ENCODE peak calls at places on chromosomes 4 and X, in six cellular contexts. K is astrocyte of the spinal cord, X is GM12865, T is psoas muscle, Q is mucosa of descending colon, B is tibial nerve. F is an unnamed sample.

GRCh38 chr4:136634121-136634520 is 898.2 kb downstream of the PCDH18 start:
- DNase-seq in T (no peak), X (no peak), K (no peak), Q (no peak), B (no peak), F (no peak)

GRCh38 chrX:149570668-149571067 is 16.6 kb downstream of the MAGEA9B start:
- DNase-seq in X (no peak), T (no peak), B (no peak), K (peak), Q (no peak), F (peak)

GRCh38 chrX:112840382-112841113 is at the start of gene AMOT:
- DNase-seq in Q (peak), K (peak), B (peak), T (peak), X (peak), F (peak)

GRCh38 chrX:108312938-108313337 is 125.3 kb downstream of the COL4A6 start:
- DNase-seq in T (peak), X (no peak), B (no peak), K (peak), Q (no peak), F (peak)

GRCh38 chr4:98745372-98745771 is 87.0 kb upstream of the TSPAN5 start:
- DNase-seq in B (no peak), T (no peak), X (peak), Q (no peak), K (no peak), F (peak)

GRCh38 chr4:128698386-128698785 is 111.1 kb upstream of the JADE1 start:
- DNase-seq in X (no peak), T (no peak), B (no peak), Q (no peak), K (no peak), F (no peak)

GRCh38 chrX:30900227-30900626 is 11.2 kb upstream of the TAB3 start:
- DNase-seq in K (no peak), T (no peak), B (no peak), X (no peak), Q (no peak), F (peak)

GRCh38 chr4:182483685-182484084 is 240.5 kb downstream of the TENM3 start:
- DNase-seq in K (no peak), X (no peak), T (no peak), B (no peak), Q (no peak), F (no peak)

GRCh38 chrX:30039768-30040167 is 175.6 kb upstream of the MAGEB2 start:
- DNase-seq in T (no peak), X (no peak), K (peak), B (no peak), Q (no peak), F (peak)

GRCh38 chr4:139761461-139761860 is 95.8 kb downstream of the MGST2 start:
- DNase-seq in X (peak), K (no peak), B (no peak), T (no peak), Q (no peak), F (no peak)

GRCh38 chrX:37818031-37818430 is 29.3 kb downstream of the DYNLT3 start:
- DNase-seq in T (no peak), B (no peak), K (no peak), Q (no peak), X (peak), F (no peak)

GRCh38 chr4:119517361-119518229 is 111.0 kb downstream of the PDE5A start:
- DNase-seq in T (no peak), K (no peak), X (no peak), Q (no peak), B (no peak), F (peak)

GRCh38 chr4:178415925-178416324 is 973.7 kb upstream of the AGA start:
- DNase-seq in X (no peak), Q (no peak), B (no peak), T (no peak), K (no peak), F (no peak)

GRCh38 chr4:149910604-149911367 is 95.1 kb upstream of the IQCM start:
- DNase-seq in Q (no peak), T (no peak), B (no peak), X (no peak), K (no peak), F (no peak)

GRCh38 chrX:106481341-106481740 is 130.4 kb upstream of the RADX start:
- DNase-seq in B (no peak), T (no peak), X (peak), K (peak), Q (no peak), F (peak)

GRCh38 chrX:37746268-37746931 is 33.5 kb upstream of the CYBB start:
- DNase-seq in X (peak), B (no peak), Q (no peak), K (peak), T (no peak), F (no peak)

GRCh38 chrX:12447448-12448154 is 309.3 kb downstream of the FRMPD4 start:
- DNase-seq in B (no peak), T (no peak), K (peak), X (no peak), Q (no peak), F (peak)

GRCh38 chr4:118180776-118181175 is 146.5 kb downstream of the NDST3 start:
- DNase-seq in T (no peak), K (peak), B (no peak), X (no peak), Q (no peak), F (peak)

GRCh38 chrX:65687367-65687766 is 19.9 kb downstream of the MSN start:
- DNase-seq in Q (no peak), K (no peak), X (no peak), T (no peak), B (no peak), F (no peak)

GRCh38 chr4:78902313-78902712 is 36.9 kb downstream of the PAQR3 start:
- DNase-seq in Q (no peak), K (no peak), B (no peak), X (no peak), T (no peak), F (no peak)

GRCh38 chrX:103913356-103914020 is 48.9 kb upstream of the TMSB15B start:
- DNase-seq in K (peak), X (no peak), B (no peak), T (no peak), Q (no peak), F (no peak)

GRCh38 chr4:2260336-2261109 is 1.4 kb downstream of the MXD4 start:
- DNase-seq in Q (peak), T (peak), X (no peak), K (no peak), B (peak), F (no peak)

GRCh38 chr4:184907216-184907615 is 81.4 kb upstream of the ACSL1 start:
- DNase-seq in X (peak), B (no peak), T (no peak), Q (no peak), K (no peak), F (peak)

GRCh38 chr4:137467537-137467936 is 64.8 kb downstream of the PCDH18 start:
- DNase-seq in X (no peak), B (no peak), T (no peak), K (peak), Q (no peak), F (no peak)

GRCh38 chrX:100410083-100410590 is at the start of gene PCDH19:
- DNase-seq in X (peak), Q (no peak), B (peak), T (peak), K (peak), F (peak)

GRCh38 chrX:49278081-49278480 is 8.5 kb downstream of the PPP1R3F start:
- DNase-seq in K (no peak), Q (no peak), T (no peak), X (no peak), B (no peak), F (no peak)

GRCh38 chrX:275476-275966 is 5.7 kb upstream of the PLCXD1 start:
- DNase-seq in K (no peak), B (no peak), Q (peak), T (no peak), X (no peak), F (no peak)

GRCh38 chr4:123628288-123628687 is 231.7 kb downstream of the SPRY1 start:
- DNase-seq in T (no peak), B (no peak), Q (no peak), X (no peak), K (no peak), F (no peak)

GRCh38 chr4:186104114-186104894 is at the start of gene FAM149A:
- DNase-seq in Q (peak), X (peak), T (peak), K (no peak), B (no peak), F (no peak)

GRCh38 chr4:13322681-13323101 is 161.4 kb downstream of the RAB28 start:
- DNase-seq in T (no peak), Q (no peak), B (no peak), K (peak), X (no peak), F (peak)

GRCh38 chrX:21487832-21488231 is 113.6 kb downstream of the CNKSR2 start:
- DNase-seq in X (no peak), T (no peak), K (peak), B (no peak), Q (no peak), F (no peak)

GRCh38 chrX:7372843-7373525 is 225.0 kb upstream of the PUDP start:
- DNase-seq in B (no peak), T (no peak), X (no peak), K (peak), Q (no peak), F (peak)

GRCh38 chr4:52259978-52260377 is 208.9 kb downstream of the SPATA18 start:
- DNase-seq in B (no peak), K (no peak), X (no peak), T (no peak), Q (no peak), F (no peak)

GRCh38 chrX:79082886-79083285 is 61.6 kb upstream of the GPR174 start:
- DNase-seq in K (no peak), B (no peak), X (no peak), T (no peak), Q (no peak), F (no peak)
- H3K4me3 ChIP-seq in K (no peak), B (no peak), X (no peak), T (no peak), Q (no peak), F (no peak)

GRCh38 chr4:8689741-8690140 is 97.2 kb downstream of the CPZ start:
- DNase-seq in B (peak), X (no peak), Q (no peak), T (no peak), K (no peak), F (no peak)

GRCh38 chr4:8687083-8687482 is 94.5 kb downstream of the CPZ start:
- DNase-seq in B (no peak), Q (no peak), X (no peak), T (no peak), K (no peak), F (no peak)

GRCh38 chr4:8688908-8689445 is 96.4 kb downstream of the CPZ start:
- DNase-seq in B (peak), T (no peak), K (no peak), X (no peak), Q (no peak), F (no peak)

GRCh38 chr4:8690216-8690786 is 97.7 kb downstream of the CPZ start:
- DNase-seq in T (no peak), Q (no peak), X (no peak), K (no peak), B (no peak), F (no peak)

DNA sequence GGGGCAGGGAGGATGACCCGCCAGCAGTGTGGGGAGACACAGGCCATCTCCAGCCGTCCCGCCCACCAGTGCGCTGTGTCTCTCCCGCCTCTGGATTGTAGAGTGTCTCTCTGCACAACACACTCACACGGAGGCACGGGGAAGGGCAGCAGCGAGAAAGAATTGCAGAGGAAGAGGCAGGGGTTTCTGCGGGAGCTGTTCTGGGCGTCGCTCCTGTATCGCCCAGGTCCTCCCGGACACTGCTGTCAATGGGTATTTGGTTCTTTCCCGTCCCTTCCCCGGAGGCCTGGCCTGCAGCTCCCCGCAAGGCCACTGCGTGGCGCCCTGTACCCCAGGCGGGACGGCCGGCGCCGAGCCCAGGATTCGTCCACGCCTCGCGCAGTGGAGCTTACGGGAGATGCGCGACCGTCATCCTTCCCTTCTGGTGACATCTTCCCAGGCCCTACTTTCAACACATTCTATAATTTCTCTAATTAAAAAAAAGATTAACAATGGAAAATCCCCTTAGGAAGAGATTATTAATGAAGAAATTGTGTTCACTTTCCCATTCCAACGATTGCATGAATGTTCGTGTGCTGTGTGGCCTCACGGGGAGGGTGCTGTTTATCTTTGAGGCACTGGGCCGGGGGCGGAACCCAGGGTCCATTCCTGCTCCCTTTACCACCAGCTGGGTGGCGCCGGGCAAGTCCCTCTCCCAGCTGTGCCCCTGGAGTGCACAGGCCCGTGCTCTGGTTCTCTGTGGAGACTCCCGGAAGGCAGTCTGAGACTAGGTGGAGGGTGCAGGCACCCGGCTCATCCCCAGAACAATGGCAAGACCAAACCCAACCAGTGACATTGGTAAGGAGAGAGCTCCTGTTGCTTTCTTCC is 95.7 kb downstream of the CPZ start:
- DNase-seq in T (no peak), K (no peak), B (peak), X (no peak), Q (no peak), F (no peak)
- TF ChIP-seq CTCF in T (peak), K (peak), B (no peak), X (peak), Q (peak), F (peak)

DNA sequence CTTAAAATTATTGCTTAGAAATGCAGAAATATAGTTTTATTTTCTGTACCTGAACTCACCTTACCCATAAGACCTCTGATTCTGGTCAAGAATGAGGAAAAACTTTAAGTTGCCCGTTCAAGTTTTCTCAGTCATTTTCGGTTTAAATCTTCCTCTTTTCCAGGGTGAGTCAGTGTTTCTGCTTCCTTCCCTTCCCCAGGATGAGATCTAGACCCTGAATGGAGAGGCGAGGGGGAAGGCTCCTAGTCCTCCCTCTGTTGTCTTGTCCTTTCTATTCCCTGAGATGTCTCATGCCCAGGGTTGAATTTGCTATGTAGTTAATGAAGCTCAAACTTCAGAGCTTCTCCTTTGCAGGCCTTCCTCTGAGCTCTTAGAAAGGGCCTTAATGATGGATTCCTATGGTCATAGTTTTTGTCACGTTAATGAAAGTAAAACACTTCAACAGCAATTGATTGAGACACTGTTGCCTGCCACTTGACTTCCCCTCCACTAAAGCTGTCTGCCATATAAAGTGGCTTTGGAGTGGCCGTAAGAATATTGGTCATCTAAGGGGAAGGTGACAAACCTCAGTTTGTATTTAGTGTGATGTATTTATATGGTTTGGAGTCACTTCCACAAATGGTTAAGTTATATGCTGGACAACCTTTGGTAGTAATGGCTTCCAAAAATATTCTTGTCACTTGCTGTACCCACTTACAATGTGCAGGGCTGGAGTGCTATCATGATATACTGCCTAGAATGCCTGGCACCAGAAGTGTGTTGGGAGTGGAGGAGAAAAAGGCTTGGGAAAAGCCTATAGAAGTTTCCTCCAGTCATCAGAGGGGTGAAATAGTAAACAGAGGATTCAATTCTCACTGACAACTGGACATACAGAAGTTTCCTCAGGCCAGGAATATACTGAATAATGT is 24.3 kb upstream of the GPRIN3 start:
- DNase-seq in T (no peak), B (no peak), X (no peak), Q (no peak), K (no peak), F (no peak)
- H3K4me3 ChIP-seq in T (no peak), B (no peak), X (no peak), Q (no peak), K (no peak), F (no peak)

DNA sequence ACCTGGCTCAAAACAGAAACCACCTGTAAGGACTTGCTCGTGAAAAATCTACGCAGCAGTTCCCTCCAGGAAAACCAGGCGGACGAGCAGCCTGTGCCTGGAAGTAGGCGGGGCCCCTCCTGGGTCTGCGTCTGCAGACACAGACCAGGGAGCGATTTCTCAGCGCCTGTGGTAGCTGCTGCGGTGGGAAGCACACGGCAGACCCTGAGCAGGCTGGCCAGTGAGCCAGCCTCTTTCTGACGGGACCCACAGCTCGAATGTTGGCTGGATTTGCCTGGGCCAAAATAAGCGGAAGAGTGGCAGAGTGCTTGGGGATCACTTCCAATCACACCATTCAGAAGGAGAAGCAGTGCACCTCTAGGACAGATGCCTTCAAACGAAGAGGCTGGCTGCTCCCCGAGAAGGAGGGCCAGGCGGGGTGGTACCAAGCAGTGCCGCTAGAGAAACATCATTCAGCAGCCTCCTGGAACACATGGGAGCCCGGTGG is 86.0 kb downstream of the GATB start:
- DNase-seq in K (peak), Q (no peak), X (no peak), B (no peak), T (no peak), F (peak)
- TF ChIP-seq CTCF in K (no peak), Q (no peak), X (no peak), B (peak), T (no peak), F (peak)

DNA sequence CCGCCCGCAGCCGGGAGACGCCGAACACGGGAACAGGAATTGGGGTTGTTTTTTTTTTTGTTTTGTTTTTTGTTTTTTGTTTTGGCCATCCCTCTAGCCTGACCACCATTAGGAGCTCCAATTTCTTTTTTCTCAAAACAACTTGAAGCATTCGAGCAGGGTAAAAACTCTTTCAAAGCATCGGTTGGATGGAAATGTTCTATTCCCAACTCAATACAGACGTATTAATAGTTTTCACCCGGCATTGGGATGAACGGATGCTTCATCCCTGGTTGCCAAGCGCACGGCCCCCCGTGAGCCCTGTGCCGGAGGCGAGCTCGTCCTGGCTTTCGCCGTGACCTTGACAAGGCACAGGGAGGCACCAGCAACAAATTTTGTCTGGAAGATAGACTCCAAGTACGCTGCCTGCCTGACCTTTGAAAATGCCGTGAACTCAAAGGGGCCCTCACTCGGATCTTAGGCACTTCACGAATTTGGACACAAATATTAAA is 352 bp upstream of the MAP3K15 start:
- DNase-seq in X (no peak), B (no peak), T (no peak), Q (no peak), K (no peak), F (no peak)
- H3K4me3 ChIP-seq in X (peak), B (peak), T (peak), Q (no peak), K (no peak), F (no peak)

GRCh38 chr4:25172964-25173917 is 13.0 kb upstream of the SEPSECS start:
- DNase-seq in X (peak), B (no peak), K (peak), T (no peak), Q (no peak), F (peak)
- TF ChIP-seq CTCF in X (no peak), B (no peak), K (no peak), T (no peak), Q (no peak), F (peak)

GRCh38 chr4:24473309-24473721 is 111.0 kb downstream of the DHX15 start:
- DNase-seq in X (no peak), B (no peak), K (peak), T (peak), Q (no peak), F (peak)
- H3K4me3 ChIP-seq in X (peak), B (peak), K (peak), T (peak), Q (no peak), F (peak)